ENCODE peak calls at places on chromosomes 1 and 21, in nine cellular contexts. W, Y, B, S, Z, L, R, O and A are unnamed samples.

GRCh38 chr21:44836666-44837471 is 19.0 kb upstream of the SUMO3 start:
- DNase-seq in W (peak), Y (no peak), B (peak), S (no peak), Z (peak), L (no peak), R (peak), O (no peak), A (peak)

GRCh38 chr1:933603-933940 is 9.8 kb downstream of the SAMD11 start:
- DNase-seq in W (no peak), Y (no peak), B (no peak), S (no peak), Z (no peak), L (no peak), R (no peak), O (no peak), A (no peak)

GRCh38 chr1:206847946-206848345 is 17.5 kb upstream of the IL20 start:
- DNase-seq in W (no peak), Y (no peak), B (no peak), S (no peak), Z (peak), L (no peak), R (no peak), O (no peak), A (no peak)

GRCh38 chr1:60547821-60548220 is 474.3 kb upstream of the C1orf87 start:
- DNase-seq in W (no peak), Y (no peak), B (no peak), S (no peak), Z (no peak), L (no peak), R (no peak), O (no peak), A (no peak)

GRCh38 chr1:84370831-84371394 is 27.4 kb upstream of the DNASE2B start:
- DNase-seq in W (no peak), Y (no peak), B (peak), S (no peak), Z (peak), L (peak), R (peak), O (no peak), A (no peak)

GRCh38 chr1:225710804-225711203 is 57.9 kb upstream of the ENAH start:
- DNase-seq in W (no peak), Y (no peak), B (peak), S (no peak), Z (peak), L (peak), R (peak), O (peak), A (no peak)

GRCh38 chr1:186202174-186202843 is 172.7 kb downstream of the TPR start:
- DNase-seq in W (no peak), Y (no peak), B (no peak), S (peak), Z (no peak), L (no peak), R (peak), O (peak), A (no peak)

GRCh38 chr1:229657993-229658755 is 32.1 kb downstream of the URB2 start:
- DNase-seq in W (no peak), Y (no peak), B (no peak), S (no peak), Z (no peak), L (no peak), R (no peak), O (no peak), A (no peak)

GRCh38 chr1:240765732-240766363 is 153.9 kb upstream of the GREM2 start:
- DNase-seq in W (no peak), Y (no peak), B (peak), S (no peak), Z (peak), L (peak), R (peak), O (no peak), A (peak)

GRCh38 chr1:223748405-223748772 is 36.0 kb downstream of the CAPN2 start:
- DNase-seq in W (peak), Y (no peak), B (peak), S (no peak), Z (no peak), L (peak), R (peak), O (no peak), A (no peak)

GRCh38 chr1:229557214-229557850 is 1.2 kb downstream of the ABCB10 start:
- DNase-seq in W (no peak), Y (no peak), B (no peak), S (no peak), Z (peak), L (peak), R (peak), O (no peak), A (no peak)

GRCh38 chr1:87899746-87900145 is 571.1 kb downstream of the LMO4 start:
- DNase-seq in W (no peak), Y (no peak), B (no peak), S (no peak), Z (no peak), L (no peak), R (no peak), O (no peak), A (no peak)

GRCh38 chr1:145995148-145995851 is 1.1 kb downstream of the TXNIP start:
- DNase-seq in W (no peak), Y (no peak), B (no peak), S (no peak), Z (no peak), L (no peak), R (no peak), O (peak), A (no peak)

GRCh38 chr21:29301703-29302102 is 3.0 kb downstream of the BACH1 start:
- DNase-seq in W (no peak), Y (no peak), B (no peak), S (no peak), Z (no peak), L (no peak), R (peak), O (no peak), A (no peak)

GRCh38 chr1:53656062-53656915 is 82.7 kb downstream of the GLIS1 start:
- DNase-seq in W (no peak), Y (no peak), B (no peak), S (no peak), Z (no peak), L (peak), R (peak), O (no peak), A (no peak)

GRCh38 chr1:12480031-12480430 is 138.0 kb downstream of the DHRS3 start:
- DNase-seq in W (no peak), Y (no peak), B (no peak), S (no peak), Z (no peak), L (no peak), R (no peak), O (no peak), A (no peak)

GRCh38 chr1:67629370-67630075 is 55.5 kb upstream of the GADD45A start:
- DNase-seq in W (no peak), Y (no peak), B (no peak), S (no peak), Z (peak), L (peak), R (peak), O (no peak), A (no peak)

GRCh38 chr21:18772876-18773275 is 369.3 kb upstream of the TMPRSS15 start:
- DNase-seq in W (no peak), Y (no peak), B (no peak), S (no peak), Z (peak), L (no peak), R (no peak), O (no peak), A (no peak)

GRCh38 chr1:23040509-23040908 is 21.2 kb downstream of the KDM1A start:
- DNase-seq in W (no peak), Y (no peak), B (no peak), S (no peak), Z (no peak), L (no peak), R (no peak), O (no peak), A (no peak)

GRCh38 chr1:82542766-82543165 is 742.0 kb downstream of the ADGRL2 start:
- DNase-seq in W (no peak), Y (no peak), B (no peak), S (no peak), Z (peak), L (peak), R (no peak), O (no peak), A (no peak)

GRCh38 chr1:234544094-234544579 is 65.2 kb upstream of the TARBP1 start:
- DNase-seq in W (peak), Y (peak), B (peak), S (peak), Z (peak), L (peak), R (peak), O (peak), A (peak)

GRCh38 chr1:34924759-34925555 is 4.5 kb downstream of the DLGAP3 start:
- DNase-seq in W (peak), Y (peak), B (peak), S (peak), Z (peak), L (peak), R (peak), O (peak), A (peak)

GRCh38 chr1:22291926-22292788 is 149.3 kb upstream of the WNT4 start:
- DNase-seq in W (no peak), Y (no peak), B (no peak), S (no peak), Z (no peak), L (no peak), R (no peak), O (no peak), A (no peak)

GRCh38 chr21:38819719-38820147 is 14.0 kb downstream of the ETS2 start:
- DNase-seq in W (peak), Y (no peak), B (peak), S (no peak), Z (peak), L (peak), R (no peak), O (no peak), A (peak)

GRCh38 chr1:36088265-36088576 is 471 bp upstream of the ADPRS start:
- DNase-seq in W (no peak), Y (no peak), B (no peak), S (no peak), Z (no peak), L (no peak), R (no peak), O (no peak), A (no peak)

GRCh38 chr1:64280001-64280400 is 76.6 kb downstream of the UBE2U start:
- DNase-seq in W (no peak), Y (no peak), B (peak), S (no peak), Z (peak), L (no peak), R (no peak), O (no peak), A (no peak)

GRCh38 chr1:169103443-169103842 is 3.0 kb upstream of the ATP1B1 start:
- DNase-seq in W (peak), Y (no peak), B (no peak), S (no peak), Z (no peak), L (no peak), R (no peak), O (no peak), A (peak)

GRCh38 chr21:34959607-34960006 is 89.5 kb downstream of the RUNX1 start:
- DNase-seq in W (no peak), Y (no peak), B (no peak), S (no peak), Z (no peak), L (no peak), R (no peak), O (no peak), A (no peak)

GRCh38 chr1:112714313-112715263 is 544 bp downstream of the PPM1J start:
- DNase-seq in W (no peak), Y (peak), B (no peak), S (no peak), Z (no peak), L (no peak), R (no peak), O (no peak), A (no peak)

GRCh38 chr1:111448482-111448917 is 556 bp downstream of the WDR77 start:
- DNase-seq in W (no peak), Y (no peak), B (no peak), S (no peak), Z (peak), L (peak), R (peak), O (no peak), A (peak)

GRCh38 chr1:244092293-244093264 is 41.5 kb downstream of the ZBTB18 start:
- DNase-seq in W (peak), Y (no peak), B (peak), S (no peak), Z (peak), L (peak), R (peak), O (no peak), A (peak)

GRCh38 chr1:236064674-236065508 is at the start of gene NID1:
- DNase-seq in W (peak), Y (peak), B (peak), S (peak), Z (no peak), L (peak), R (peak), O (peak), A (peak)
- TF ChIP-seq CTCF in W (peak), Y (peak), B (no peak), S (peak), Z (no peak), L (peak), R (no peak), O (peak), A (no peak)

DNA sequence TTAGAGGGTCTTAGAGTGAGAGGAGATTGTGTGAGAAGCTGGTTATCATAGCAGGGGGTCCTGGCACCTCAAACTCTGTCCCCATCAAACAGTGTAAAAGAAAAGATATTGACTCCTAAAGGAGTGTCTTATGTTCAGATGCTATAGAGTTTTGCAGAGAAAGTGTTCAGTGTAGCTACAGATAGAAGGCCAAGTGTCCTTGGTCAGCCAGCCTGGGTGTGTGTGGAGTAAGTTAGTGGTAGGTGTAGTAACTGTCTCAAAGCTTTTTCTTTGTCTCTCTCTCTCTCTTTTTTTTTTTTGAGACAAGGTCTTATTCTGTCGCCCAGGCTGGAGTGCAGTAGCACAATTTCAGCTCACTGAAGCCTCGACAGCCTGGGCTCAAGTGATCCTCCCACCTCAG is 17.2 kb downstream of the CAMTA1 start:
- DNase-seq in W (no peak), Y (no peak), B (no peak), S (no peak), Z (no peak), L (no peak), R (no peak), O (no peak), A (no peak)
- TF ChIP-seq CTCF in W (no peak), Y (no peak), B (no peak), S (no peak), Z (no peak), L (no peak), R (no peak), O (no peak), A (no peak)

GRCh38 chr1:246012271-246012854 is 494.7 kb downstream of the SMYD3 start:
- DNase-seq in W (no peak), Y (peak), B (peak), S (no peak), Z (peak), L (peak), R (peak), O (no peak), A (peak)
- TF ChIP-seq CTCF in W (peak), Y (peak), B (peak), S (peak), Z (peak), L (peak), R (peak), O (no peak), A (peak)

DNA sequence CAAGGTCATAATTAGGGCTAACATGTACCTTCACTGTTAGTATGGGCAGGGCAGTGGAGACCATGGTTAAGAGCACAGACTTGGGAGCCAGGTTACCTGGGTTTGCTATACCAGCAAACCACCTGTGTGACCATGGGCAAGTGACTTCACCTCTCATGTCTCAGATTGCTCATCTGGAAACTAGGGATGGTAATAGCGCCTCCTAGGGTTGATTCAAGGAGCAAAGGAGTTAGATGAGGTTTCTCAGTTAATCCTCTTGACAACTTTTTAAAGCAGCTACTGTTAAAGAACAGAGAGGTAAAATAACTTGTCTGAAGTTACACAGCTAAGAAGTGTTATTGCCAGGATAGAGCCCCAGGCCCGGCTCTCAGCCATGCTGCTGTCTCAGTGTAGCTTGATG is 790 bp upstream of the MATN1 start:
- DNase-seq in W (no peak), Y (no peak), B (no peak), S (no peak), Z (no peak), L (no peak), R (no peak), O (no peak), A (no peak)
- TF ChIP-seq CTCF in W (no peak), Y (peak), B (peak), S (no peak), Z (peak), L (no peak), R (peak), O (no peak), A (peak)